ENCODE peak calls at places on chromosomes 5 and 9, in seven cellular contexts. One of them, this sample, is unnamed.

GRCh38 chr5:102591650-102592049 is 92.8 kb upstream of the SLCO6A1 start:
- DNase-seq in SK-N-SH: no peak
- DNase-seq in GM20000: peak
- DNase-seq in stomach: no peak
- DNase-seq in fibroblast of pulmonary artery: no peak
- DNase-seq in lower leg skin: no peak
- DNase-seq in HFFc6: no peak
- DNase-seq in this sample: no peak

GRCh38 chr5:150473673-150474358 is 24.3 kb upstream of the RPS14 start:
- DNase-seq in lower leg skin: no peak
- DNase-seq in SK-N-SH: no peak
- DNase-seq in HFFc6: peak
- DNase-seq in fibroblast of pulmonary artery: peak
- DNase-seq in GM20000: no peak
- DNase-seq in stomach: no peak
- DNase-seq in this sample: no peak

GRCh38 chr5:51696122-51696521 is 312.9 kb downstream of the ISL1 start:
- DNase-seq in GM20000: no peak
- DNase-seq in stomach: no peak
- DNase-seq in fibroblast of pulmonary artery: no peak
- DNase-seq in SK-N-SH: no peak
- DNase-seq in HFFc6: no peak
- DNase-seq in lower leg skin: no peak
- DNase-seq in this sample: no peak

GRCh38 chr9:96048116-96048953 is 172.8 kb downstream of the ERCC6L2 start:
- DNase-seq in GM20000: no peak
- DNase-seq in SK-N-SH: peak
- DNase-seq in lower leg skin: no peak
- DNase-seq in HFFc6: no peak
- DNase-seq in fibroblast of pulmonary artery: peak
- DNase-seq in stomach: peak
- DNase-seq in this sample: no peak

GRCh38 chr5:58849995-58850667 is 267.3 kb downstream of the RAB3C start:
- DNase-seq in stomach: peak
- DNase-seq in fibroblast of pulmonary artery: peak
- DNase-seq in lower leg skin: no peak
- DNase-seq in HFFc6: peak
- DNase-seq in GM20000: peak
- DNase-seq in SK-N-SH: peak
- DNase-seq in this sample: no peak

GRCh38 chr9:82764270-82764669 is 298.7 kb downstream of the RASEF start:
- DNase-seq in SK-N-SH: no peak
- DNase-seq in fibroblast of pulmonary artery: no peak
- DNase-seq in lower leg skin: no peak
- DNase-seq in GM20000: no peak
- DNase-seq in stomach: no peak
- DNase-seq in HFFc6: no peak
- DNase-seq in this sample: no peak

GRCh38 chr5:180333661-180334060 is 19.5 kb downstream of the GFPT2 start:
- DNase-seq in SK-N-SH: no peak
- DNase-seq in fibroblast of pulmonary artery: peak
- DNase-seq in GM20000: no peak
- DNase-seq in lower leg skin: no peak
- DNase-seq in HFFc6: peak
- DNase-seq in stomach: no peak
- DNase-seq in this sample: no peak

GRCh38 chr5:93006915-93007314 is 574.1 kb downstream of the NR2F1-AS1 start:
- DNase-seq in SK-N-SH: no peak
- DNase-seq in fibroblast of pulmonary artery: no peak
- DNase-seq in lower leg skin: no peak
- DNase-seq in GM20000: no peak
- DNase-seq in HFFc6: no peak
- DNase-seq in stomach: no peak
- DNase-seq in this sample: no peak

GRCh38 chr5:38925154-38925925 is 79.5 kb downstream of the OSMR start:
- DNase-seq in HFFc6: peak
- DNase-seq in GM20000: no peak
- DNase-seq in SK-N-SH: no peak
- DNase-seq in fibroblast of pulmonary artery: peak
- DNase-seq in lower leg skin: no peak
- DNase-seq in stomach: no peak
- DNase-seq in this sample: no peak

GRCh38 chr5:103808464-103809106 is 246.0 kb upstream of the NUDT12 start:
- DNase-seq in fibroblast of pulmonary artery: peak
- DNase-seq in SK-N-SH: peak
- DNase-seq in lower leg skin: no peak
- DNase-seq in HFFc6: no peak
- DNase-seq in GM20000: peak
- DNase-seq in stomach: no peak
- DNase-seq in this sample: no peak

GRCh38 chr5:90675222-90675621 is 116.6 kb downstream of the ADGRV1 start:
- DNase-seq in GM20000: no peak
- DNase-seq in lower leg skin: no peak
- DNase-seq in HFFc6: no peak
- DNase-seq in fibroblast of pulmonary artery: no peak
- DNase-seq in SK-N-SH: no peak
- DNase-seq in stomach: no peak
- DNase-seq in this sample: no peak

GRCh38 chr5:81808106-81808505 is 57.2 kb upstream of the SSBP2 start:
- DNase-seq in SK-N-SH: no peak
- DNase-seq in fibroblast of pulmonary artery: no peak
- DNase-seq in GM20000: no peak
- DNase-seq in HFFc6: no peak
- DNase-seq in stomach: no peak
- DNase-seq in lower leg skin: no peak
- DNase-seq in this sample: no peak

GRCh38 chr9:136589766-136590740 is 44.2 kb upstream of the NOTCH1 start:
- DNase-seq in HFFc6: no peak
- DNase-seq in fibroblast of pulmonary artery: no peak
- DNase-seq in stomach: no peak
- DNase-seq in lower leg skin: no peak
- DNase-seq in SK-N-SH: no peak
- DNase-seq in GM20000: no peak
- DNase-seq in this sample: no peak

GRCh38 chr9:37215456-37216229 is 95.3 kb downstream of the ZCCHC7 start:
- DNase-seq in stomach: no peak
- DNase-seq in fibroblast of pulmonary artery: peak
- DNase-seq in HFFc6: peak
- DNase-seq in lower leg skin: no peak
- DNase-seq in GM20000: no peak
- DNase-seq in SK-N-SH: no peak
- DNase-seq in this sample: no peak

GRCh38 chr5:173954671-173955605 is 34.0 kb upstream of the C5orf47 start:
- DNase-seq in fibroblast of pulmonary artery: no peak
- DNase-seq in HFFc6: peak
- DNase-seq in GM20000: no peak
- DNase-seq in stomach: no peak
- DNase-seq in lower leg skin: no peak
- DNase-seq in SK-N-SH: no peak
- DNase-seq in this sample: peak

GRCh38 chr5:1799110-1799601 is 481 bp downstream of the MRPL36 start:
- DNase-seq in SK-N-SH: no peak
- DNase-seq in fibroblast of pulmonary artery: peak
- DNase-seq in GM20000: peak
- DNase-seq in HFFc6: no peak
- DNase-seq in lower leg skin: no peak
- DNase-seq in stomach: no peak
- DNase-seq in this sample: no peak

GRCh38 chr9:135290566-135290965 is 189.0 kb upstream of the PPP1R26 start:
- DNase-seq in stomach: no peak
- DNase-seq in lower leg skin: no peak
- DNase-seq in SK-N-SH: no peak
- DNase-seq in HFFc6: no peak
- DNase-seq in fibroblast of pulmonary artery: no peak
- DNase-seq in GM20000: no peak
- DNase-seq in this sample: no peak

GRCh38 chr5:66197764-66198405 is 53.8 kb downstream of the SREK1 start:
- DNase-seq in lower leg skin: no peak
- DNase-seq in fibroblast of pulmonary artery: no peak
- DNase-seq in stomach: no peak
- DNase-seq in SK-N-SH: no peak
- DNase-seq in HFFc6: no peak
- DNase-seq in GM20000: no peak
- DNase-seq in this sample: no peak

DNA sequence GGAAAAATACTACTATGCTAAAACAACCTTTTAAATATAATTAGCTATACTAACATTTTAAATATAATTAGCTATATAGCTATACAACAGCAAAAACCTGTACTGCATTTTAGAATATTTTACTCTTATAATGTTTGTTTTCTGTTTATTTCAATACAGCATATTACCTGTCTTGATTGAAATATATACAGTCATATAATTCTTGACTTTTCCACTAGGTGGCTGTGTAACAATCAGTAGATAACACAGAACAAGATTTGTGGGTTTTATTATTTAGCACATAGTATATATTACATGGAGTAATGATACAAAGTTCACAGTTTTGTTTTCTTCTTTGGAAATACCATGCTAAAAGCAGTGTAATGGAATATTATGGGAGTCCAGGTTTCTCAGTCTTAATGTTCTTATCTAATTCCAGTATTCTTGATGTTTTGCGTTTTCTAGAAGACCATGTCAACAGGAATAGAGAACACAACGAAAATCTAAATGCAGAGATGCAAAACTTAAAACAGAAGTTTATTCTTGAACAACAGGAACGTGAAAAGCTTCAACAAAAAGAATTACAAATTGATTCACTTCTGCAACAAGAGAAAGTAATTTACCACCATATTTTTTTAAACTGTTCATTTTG is 13.3 kb downstream of the HMMR start:
- DNase-seq in GM20000: no peak
- DNase-seq in SK-N-SH: no peak
- DNase-seq in lower leg skin: no peak
- DNase-seq in stomach: no peak
- DNase-seq in HFFc6: no peak
- DNase-seq in fibroblast of pulmonary artery: peak
- DNase-seq in this sample: no peak
- TF ChIP-seq CTCF in GM20000: no peak
- TF ChIP-seq CTCF in SK-N-SH: peak
- TF ChIP-seq CTCF in lower leg skin: no peak
- TF ChIP-seq CTCF in stomach: no peak
- TF ChIP-seq CTCF in HFFc6: peak
- TF ChIP-seq CTCF in fibroblast of pulmonary artery: peak
- TF ChIP-seq CTCF in this sample: no peak

GRCh38 chr5:137051165-137051564 is 448.0 kb downstream of the SPOCK1 start:
- DNase-seq in SK-N-SH: no peak
- DNase-seq in stomach: no peak
- DNase-seq in lower leg skin: no peak
- DNase-seq in fibroblast of pulmonary artery: peak
- DNase-seq in HFFc6: peak
- DNase-seq in GM20000: no peak
- DNase-seq in this sample: no peak
- TF ChIP-seq CTCF in SK-N-SH: peak
- TF ChIP-seq CTCF in stomach: no peak
- TF ChIP-seq CTCF in lower leg skin: no peak
- TF ChIP-seq CTCF in fibroblast of pulmonary artery: peak
- TF ChIP-seq CTCF in HFFc6: peak
- TF ChIP-seq CTCF in GM20000: no peak
- TF ChIP-seq CTCF in this sample: peak

GRCh38 chr5:84290161-84290560 is 94.5 kb downstream of the EDIL3 start:
- DNase-seq in HFFc6: no peak
- DNase-seq in GM20000: no peak
- DNase-seq in fibroblast of pulmonary artery: peak
- DNase-seq in SK-N-SH: no peak
- DNase-seq in stomach: no peak
- DNase-seq in lower leg skin: no peak
- DNase-seq in this sample: no peak

GRCh38 chr5:84292788-84293653 is 91.7 kb downstream of the EDIL3 start:
- DNase-seq in stomach: no peak
- DNase-seq in lower leg skin: no peak
- DNase-seq in GM20000: no peak
- DNase-seq in fibroblast of pulmonary artery: no peak
- DNase-seq in SK-N-SH: no peak
- DNase-seq in HFFc6: no peak
- DNase-seq in this sample: no peak

GRCh38 chr5:84290673-84291072 is 94.0 kb downstream of the EDIL3 start:
- DNase-seq in GM20000: no peak
- DNase-seq in stomach: no peak
- DNase-seq in HFFc6: no peak
- DNase-seq in fibroblast of pulmonary artery: no peak
- DNase-seq in SK-N-SH: no peak
- DNase-seq in lower leg skin: no peak
- DNase-seq in this sample: no peak

GRCh38 chr5:84287964-84288363 is 96.7 kb downstream of the EDIL3 start:
- DNase-seq in SK-N-SH: no peak
- DNase-seq in GM20000: no peak
- DNase-seq in fibroblast of pulmonary artery: peak
- DNase-seq in lower leg skin: no peak
- DNase-seq in HFFc6: no peak
- DNase-seq in stomach: no peak
- DNase-seq in this sample: peak

GRCh38 chr5:84292000-84292642 is 92.6 kb downstream of the EDIL3 start:
- DNase-seq in fibroblast of pulmonary artery: no peak
- DNase-seq in HFFc6: no peak
- DNase-seq in stomach: no peak
- DNase-seq in lower leg skin: no peak
- DNase-seq in SK-N-SH: no peak
- DNase-seq in GM20000: no peak
- DNase-seq in this sample: no peak
- TF ChIP-seq CTCF in fibroblast of pulmonary artery: no peak
- TF ChIP-seq CTCF in HFFc6: no peak
- TF ChIP-seq CTCF in stomach: no peak
- TF ChIP-seq CTCF in lower leg skin: no peak
- TF ChIP-seq CTCF in SK-N-SH: no peak
- TF ChIP-seq CTCF in GM20000: no peak
- TF ChIP-seq CTCF in this sample: no peak

GRCh38 chr5:126849101-126849678 is 72.3 kb downstream of the LMNB1 start:
- DNase-seq in fibroblast of pulmonary artery: peak
- DNase-seq in SK-N-SH: no peak
- DNase-seq in stomach: no peak
- DNase-seq in GM20000: no peak
- DNase-seq in HFFc6: no peak
- DNase-seq in lower leg skin: no peak
- DNase-seq in this sample: no peak

GRCh38 chr5:126847318-126848221 is 70.6 kb downstream of the LMNB1 start:
- DNase-seq in SK-N-SH: no peak
- DNase-seq in HFFc6: no peak
- DNase-seq in fibroblast of pulmonary artery: no peak
- DNase-seq in stomach: no peak
- DNase-seq in lower leg skin: no peak
- DNase-seq in GM20000: no peak
- DNase-seq in this sample: no peak

GRCh38 chr5:126848253-126848652 is 71.3 kb downstream of the LMNB1 start:
- DNase-seq in SK-N-SH: no peak
- DNase-seq in fibroblast of pulmonary artery: no peak
- DNase-seq in GM20000: no peak
- DNase-seq in stomach: no peak
- DNase-seq in lower leg skin: no peak
- DNase-seq in HFFc6: no peak
- DNase-seq in this sample: no peak

GRCh38 chr5:126846756-126847155 is 69.8 kb downstream of the LMNB1 start:
- DNase-seq in SK-N-SH: peak
- DNase-seq in fibroblast of pulmonary artery: no peak
- DNase-seq in stomach: no peak
- DNase-seq in lower leg skin: no peak
- DNase-seq in HFFc6: no peak
- DNase-seq in GM20000: no peak
- DNase-seq in this sample: no peak

DNA sequence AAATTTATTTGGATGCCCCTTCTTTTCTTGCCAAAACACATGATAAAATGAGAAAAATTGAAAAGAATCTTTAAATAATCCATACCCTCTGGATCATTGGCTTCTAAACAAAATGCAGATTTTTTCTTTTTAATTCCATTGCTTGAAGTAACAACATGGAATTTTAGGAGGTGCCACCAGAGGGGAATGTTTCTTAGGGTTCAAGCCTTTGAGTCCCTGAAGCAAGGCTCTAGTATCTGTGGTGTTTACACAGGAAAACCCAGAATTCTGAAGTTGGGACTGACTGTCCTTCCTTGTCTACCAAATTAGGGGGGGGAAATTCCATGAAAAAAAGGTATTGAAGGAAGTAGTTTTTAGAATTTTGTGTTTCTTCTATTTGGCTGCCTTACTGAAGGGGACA is 69.4 kb downstream of the LMNB1 start:
- DNase-seq in fibroblast of pulmonary artery: peak
- DNase-seq in SK-N-SH: peak
- DNase-seq in stomach: no peak
- DNase-seq in lower leg skin: no peak
- DNase-seq in GM20000: no peak
- DNase-seq in HFFc6: peak
- DNase-seq in this sample: no peak
- TF ChIP-seq CTCF in fibroblast of pulmonary artery: peak
- TF ChIP-seq CTCF in SK-N-SH: peak
- TF ChIP-seq CTCF in stomach: no peak
- TF ChIP-seq CTCF in lower leg skin: no peak
- TF ChIP-seq CTCF in GM20000: no peak
- TF ChIP-seq CTCF in HFFc6: peak
- TF ChIP-seq CTCF in this sample: peak